ENCODE peak calls at places on chromosomes 2 and 18, in five cellular contexts. E is left lung, J is cardiac muscle cell, U is left ventricle myocardium inferior, M is PC-3. F is an unnamed sample.

GRCh38 chr2:88054300-88055048 is 1.1 kb downstream of the KRCC1 start:
- DNase-seq in E (no peak), J (peak; percentile 28), U (no peak), M (peak; percentile 14), F (no peak)

GRCh38 chr2:208315081-208315788 is 49.2 kb downstream of the PIKFYVE start:
- DNase-seq in E (no peak), J (peak; percentile 38), U (no peak), M (peak; percentile 53), F (no peak)

GRCh38 chr2:241325257-241325656 is 9.5 kb downstream of the SEPTIN2 start:
- DNase-seq in E (no peak), J (no peak), U (no peak), M (no peak), F (no peak)

GRCh38 chr18:9474103-9474982 is 970 bp upstream of the RALBP1 start:
- DNase-seq in E (no peak), J (peak; percentile 88), U (no peak), M (peak; percentile 87), F (no peak)

GRCh38 chr2:208373460-208374089 is 33.0 kb upstream of the PTH2R start:
- DNase-seq in E (no peak), J (peak; percentile 72), U (no peak), M (peak; percentile 73), F (peak; percentile 54)

GRCh38 chr18:27780061-27780740 is 396.7 kb downstream of the CDH2 start:
- DNase-seq in E (no peak), J (peak; percentile 29), U (no peak), M (no peak), F (no peak)

GRCh38 chr2:188466761-188467160 is 175.1 kb downstream of the GULP1 start:
- DNase-seq in E (no peak), J (no peak), U (no peak), M (no peak), F (no peak)

GRCh38 chr2:119522561-119523110 is 1.6 kb downstream of the SCTR start:
- DNase-seq in E (no peak), J (no peak), U (no peak), M (no peak), F (peak; percentile 46)

GRCh38 chr2:184692137-184692734 is 93.9 kb downstream of the ZNF804A start:
- DNase-seq in E (no peak), J (no peak), U (no peak), M (no peak), F (no peak)

GRCh38 chr2:86225581-86225980 is 26.3 kb downstream of the MRPL35 start:
- DNase-seq in E (peak; percentile 45), J (peak; percentile 21), U (peak; percentile 77), M (no peak), F (no peak)

GRCh38 chr2:239666855-239667376 is 266.1 kb upstream of the HDAC4 start:
- DNase-seq in E (no peak), J (no peak), U (no peak), M (no peak), F (no peak)

GRCh38 chr2:168116448-168116847 is 130.9 kb downstream of the STK39 start:
- DNase-seq in E (no peak), J (peak; percentile 17), U (no peak), M (no peak), F (no peak)

GRCh38 chr2:235146206-235146605 is 194.4 kb downstream of the SH3BP4 start:
- DNase-seq in E (no peak), J (no peak), U (no peak), M (no peak), F (no peak)

GRCh38 chr2:239223330-239224248 is 177.2 kb downstream of the HDAC4 start:
- DNase-seq in E (no peak), J (peak; percentile 81), U (no peak), M (no peak), F (peak; percentile 59)

GRCh38 chr2:110771549-110772382 is 39.4 kb downstream of the ACOXL start:
- DNase-seq in E (no peak), J (no peak), U (no peak), M (peak; percentile 25), F (no peak)

GRCh38 chr2:237978058-237978712 is 11.4 kb downstream of the UBE2F start:
- DNase-seq in E (no peak), J (peak; percentile 59), U (peak; percentile 27), M (no peak), F (peak; percentile 30)

GRCh38 chr2:200321780-200322534 is 15.5 kb downstream of the SPATS2L start:
- DNase-seq in E (no peak), J (no peak), U (no peak), M (no peak), F (no peak)

GRCh38 chr2:220893411-220893810 is 678.7 kb downstream of the EPHA4 start:
- DNase-seq in E (no peak), J (no peak), U (no peak), M (no peak), F (no peak)

GRCh38 chr2:144015655-144016245 is 504.2 kb downstream of the ZEB2 start:
- DNase-seq in E (no peak), J (peak; percentile 75), U (no peak), M (peak; percentile 93), F (no peak)

GRCh38 chr18:9105420-9105819 is 2.9 kb downstream of the NDUFV2 start:
- DNase-seq in E (no peak), J (no peak), U (no peak), M (no peak), F (no peak)

GRCh38 chr18:55918449-55918848 is 330.5 kb upstream of the TCF4 start:
- DNase-seq in E (no peak), J (peak; percentile 34), U (no peak), M (no peak), F (no peak)

GRCh38 chr18:9403795-9404564 is 69.4 kb downstream of the TWSG1 start:
- DNase-seq in E (no peak), J (no peak), U (peak; percentile 26), M (no peak), F (no peak)

GRCh38 chr2:96923810-96924774 is 54.2 kb upstream of the SEMA4C start:
- DNase-seq in E (no peak), J (no peak), U (no peak), M (no peak), F (no peak)

GRCh38 chr2:62884514-62884913 is 166.1 kb upstream of the OTX1 start:
- DNase-seq in E (no peak), J (peak; percentile 13), U (no peak), M (no peak), F (no peak)

GRCh38 chr18:45619062-45619825 is 4.0 kb downstream of the SLC14A2 start:
- DNase-seq in E (no peak), J (peak; percentile 30), U (peak; percentile 60), M (no peak), F (no peak)

GRCh38 chr18:59959079-59959478 is 59.3 kb downstream of the PMAIP1 start:
- DNase-seq in E (no peak), J (no peak), U (no peak), M (peak; percentile 30), F (no peak)

GRCh38 chr2:155703917-155704316 is 628.6 kb downstream of the NR4A2 start:
- DNase-seq in E (no peak), J (no peak), U (no peak), M (no peak), F (no peak)

GRCh38 chr2:10438688-10439087 is 9.4 kb downstream of the ODC1 start:
- DNase-seq in E (no peak), J (no peak), U (no peak), M (no peak), F (no peak)

GRCh38 chr2:168449419-168449818 is 6.7 kb upstream of the CERS6 start:
- DNase-seq in E (no peak), J (peak; percentile 54), U (no peak), M (no peak), F (no peak)

GRCh38 chr2:146209842-146210275 is 1635.0 kb upstream of the ACVR2A start:
- DNase-seq in E (no peak), J (no peak), U (no peak), M (no peak), F (no peak)

GRCh38 chr18:12366794-12367193 is 10.2 kb downstream of the AFG3L2 start:
- DNase-seq in E (no peak), J (no peak), U (no peak), M (no peak), F (no peak)

GRCh38 chr18:12372406-12372805 is 4.6 kb downstream of the AFG3L2 start:
- DNase-seq in E (no peak), J (no peak), U (no peak), M (no peak), F (no peak)

GRCh38 chr18:12366379-12366778 is 10.6 kb downstream of the AFG3L2 start:
- DNase-seq in E (no peak), J (no peak), U (peak; percentile 56), M (no peak), F (no peak)

GRCh38 chr18:12371590-12371989 is 5.4 kb downstream of the AFG3L2 start:
- DNase-seq in E (no peak), J (no peak), U (no peak), M (no peak), F (no peak)

DNA sequence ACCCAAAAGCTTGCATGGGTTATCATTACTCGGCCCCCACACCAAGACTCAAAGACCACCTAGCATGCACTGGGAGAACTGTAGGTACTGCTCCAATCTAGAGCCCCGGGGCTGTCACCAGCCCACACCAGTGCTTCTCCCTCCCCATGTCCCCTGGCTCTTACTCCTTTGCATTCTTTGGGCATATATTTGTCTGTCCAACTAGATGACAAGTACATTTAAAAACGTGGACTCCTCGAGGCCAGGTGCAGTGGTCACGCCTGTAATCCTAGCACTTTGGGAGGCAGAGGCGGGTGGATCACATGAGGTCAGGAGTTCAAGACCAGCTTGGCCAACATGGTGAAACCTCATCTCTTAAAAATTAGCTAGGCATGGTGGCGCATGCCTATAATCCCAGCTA is 7.8 kb downstream of the AFG3L2 start:
- DNase-seq in E (no peak), J (no peak), U (no peak), M (no peak), F (no peak)
- TF ChIP-seq CTCF in E (no peak), J (no peak), U (no peak), M (no peak), F (no peak)

DNA sequence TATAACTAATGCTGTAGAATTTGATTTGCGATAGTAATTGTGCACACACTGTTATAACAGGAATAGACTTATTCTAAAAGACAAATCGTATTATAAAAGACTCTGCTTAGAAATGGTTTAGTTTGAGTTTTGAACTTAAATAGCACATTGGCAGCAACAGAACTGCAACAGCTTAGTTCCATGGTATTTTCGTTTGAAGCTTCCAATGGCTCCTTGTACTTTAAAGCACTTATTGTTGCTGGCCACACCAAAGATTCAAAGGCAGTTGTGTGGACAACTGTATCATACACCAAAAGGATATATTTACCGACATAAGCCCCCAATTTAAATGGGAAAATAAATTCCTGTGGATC is 634 bp downstream of the WIPF1 start:
- DNase-seq in E (no peak), J (no peak), U (no peak), M (no peak), F (no peak)
- H3K27ac ChIP-seq in E (peak overlapping the region; percentile 86), J (no peak overlapping the region), U (peak overlapping the region; percentile 47), M (peak overlapping the region; percentile 76), F (peak overlapping the region; percentile 30)

DNA sequence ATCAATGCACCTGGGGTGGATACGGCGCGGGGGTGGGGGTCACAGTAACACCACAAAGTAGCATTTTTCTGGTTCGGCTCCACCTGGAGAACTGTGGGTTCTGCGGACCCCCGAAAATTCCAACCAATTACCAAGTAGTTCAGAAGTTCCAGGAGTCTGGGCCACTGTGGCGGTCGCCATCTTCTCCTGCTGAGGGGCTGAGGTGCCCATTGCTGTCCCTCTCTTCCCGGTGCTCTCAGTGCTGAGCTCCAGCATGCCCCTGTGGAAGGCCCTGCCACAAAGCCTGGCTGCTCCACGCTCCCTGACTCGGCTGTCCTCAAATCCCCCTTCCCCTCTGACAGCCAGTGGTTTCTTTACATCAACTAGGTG is 79.3 kb downstream of the GFPT1 start:
- DNase-seq in E (no peak), J (no peak), U (no peak), M (no peak), F (no peak)
- TF ChIP-seq CTCF in E (no peak), J (no peak), U (no peak), M (no peak), F (no peak)

GRCh38 chr2:132969371-132969985 is 299.5 kb upstream of the LYPD1 start:
- DNase-seq in E (no peak), J (peak; percentile 2), U (no peak), M (peak; percentile 77), F (no peak)
- H3K27ac ChIP-seq in E (no peak overlapping the region), J (no peak overlapping the region), U (no peak overlapping the region), M (peak overlapping the region; percentile 72), F (no peak overlapping the region)

F was measured in body of pancreas.